ENCODE peak calls at places on chromosomes 2 and 18, in four cellular contexts. M, R, X and J are unnamed samples.
A peak's percentile ranks its signal among the peaks of the same experiment; 100 is the strongest.

GRCh38 chr18:73156117-73156516 is 288.3 kb upstream of the NETO1 start:
- DNase-seq in R (no peak), M (no peak), X (no peak), J (no peak)

GRCh38 chr2:15159751-15160177 is 401.4 kb downstream of the NBAS start:
- DNase-seq in R (no peak), X (no peak), M (no peak), J (peak; percentile 57)

GRCh38 chr2:96819101-96819875 is 3.2 kb downstream of the CNNM3 start:
- DNase-seq in X (no peak), R (peak; percentile 75), M (no peak), J (no peak)

GRCh38 chr18:23593720-23594119 is 7.4 kb upstream of the NPC1 start:
- DNase-seq in X (peak; percentile 48), M (no peak), R (no peak), J (no peak)

GRCh38 chr2:182447843-182448242 is 21.0 kb upstream of the PDE1A start:
- DNase-seq in X (no peak), R (no peak), M (no peak), J (no peak)

GRCh38 chr2:13193075-13193474 is 476.3 kb downstream of the TRIB2 start:
- DNase-seq in X (no peak), M (no peak), R (no peak), J (peak; percentile 94)

GRCh38 chr2:111990856-111991255 is 64.2 kb upstream of the TMEM87B start:
- DNase-seq in M (no peak), X (no peak), R (no peak), J (no peak)

GRCh38 chr18:35514752-35515459 is 17.1 kb upstream of the INO80C start:
- DNase-seq in M (no peak), X (no peak), R (no peak), J (no peak)

GRCh38 chr18:23994361-23994902 is 20.1 kb upstream of the TTC39C start:
- DNase-seq in R (no peak), X (peak; percentile 75), M (peak; percentile 43), J (no peak)

GRCh38 chr2:212107014-212107413 is 431.6 kb downstream of the ERBB4 start:
- DNase-seq in X (no peak), M (no peak), R (no peak), J (no peak)

GRCh38 chr2:148702475-148702874 is 57.9 kb downstream of the EPC2 start:
- DNase-seq in M (no peak), R (no peak), X (no peak), J (no peak)

GRCh38 chr18:29172151-29173015 is 995.5 kb upstream of the CDH2 start:
- DNase-seq in R (no peak), M (no peak), X (no peak), J (no peak)

GRCh38 chr18:69916412-69916811 is 31.3 kb downstream of the CD226 start:
- DNase-seq in M (no peak), R (no peak), X (peak; percentile 8), J (no peak)

GRCh38 chr2:197088694-197089093 is 162.2 kb upstream of the PGAP1 start:
- DNase-seq in X (no peak), M (no peak), R (no peak), J (no peak)

GRCh38 chr2:219058541-219059374 is 2.0 kb downstream of the IHH start:
- DNase-seq in R (no peak), M (peak; percentile 58), X (no peak), J (no peak)

GRCh38 chr2:11102956-11103860 is 52.1 kb upstream of the SLC66A3 start:
- DNase-seq in X (no peak), M (no peak), R (no peak), J (no peak)

GRCh38 chr2:65530547-65531320 is 98.3 kb upstream of the SPRED2 start:
- DNase-seq in R (no peak), M (no peak), X (peak; percentile 13), J (no peak)

GRCh38 chr2:88875749-88876148 is 184.3 kb downstream of the RPIA start:
- DNase-seq in M (no peak), R (no peak), X (no peak), J (peak; percentile 1)

GRCh38 chr2:145593991-145594702 is 1074.2 kb upstream of the ZEB2 start:
- DNase-seq in X (peak; percentile 60), M (no peak), R (no peak), J (no peak)

GRCh38 chr2:226452768-226453167 is 346.9 kb downstream of the IRS1 start:
- DNase-seq in M (no peak), X (no peak), R (no peak), J (no peak)

GRCh38 chr2:128660836-128661235 is 342.2 kb upstream of the HS6ST1 start:
- DNase-seq in R (no peak), M (no peak), X (no peak), J (no peak)

GRCh38 chr2:189818249-189819038 is 34.2 kb downstream of the PMS1 start:
- DNase-seq in R (no peak), M (no peak), X (no peak), J (no peak)

GRCh38 chr2:45334241-45334860 is 276.7 kb downstream of the SRBD1 start:
- DNase-seq in X (no peak), M (no peak), R (no peak), J (no peak)